ENCODE peak calls at places on chromosomes 6 and 20, in eight cellular contexts. One of them, this sample, is unnamed.

GRCh38 chr20:7094438-7094997 is 327.0 kb downstream of the BMP2 start:
- DNase-seq in GM12865: peak
- DNase-seq in fibroblast of pulmonary artery: peak
- DNase-seq in MM.1S: peak
- DNase-seq in colonic mucosa: peak
- DNase-seq in astrocyte of the spinal cord: peak
- DNase-seq in Caco-2: peak
- DNase-seq in tibial nerve: no peak
- DNase-seq in this sample: peak

GRCh38 chr6:6091608-6092002 is 84.9 kb upstream of the NRN1 start:
- DNase-seq in fibroblast of pulmonary artery: no peak
- DNase-seq in Caco-2: no peak
- DNase-seq in colonic mucosa: no peak
- DNase-seq in astrocyte of the spinal cord: no peak
- DNase-seq in tibial nerve: no peak
- DNase-seq in GM12865: peak
- DNase-seq in MM.1S: no peak
- DNase-seq in this sample: no peak

GRCh38 chr20:10219452-10219791 is 792 bp downstream of the SNAP25 start:
- DNase-seq in tibial nerve: peak
- DNase-seq in fibroblast of pulmonary artery: peak
- DNase-seq in GM12865: peak
- DNase-seq in colonic mucosa: peak
- DNase-seq in astrocyte of the spinal cord: peak
- DNase-seq in Caco-2: peak
- DNase-seq in MM.1S: peak
- DNase-seq in this sample: peak

GRCh38 chr20:50274570-50275430 is 84.2 kb downstream of the CEBPB start:
- DNase-seq in colonic mucosa: no peak
- DNase-seq in fibroblast of pulmonary artery: no peak
- DNase-seq in GM12865: no peak
- DNase-seq in astrocyte of the spinal cord: no peak
- DNase-seq in tibial nerve: peak
- DNase-seq in MM.1S: no peak
- DNase-seq in Caco-2: no peak
- DNase-seq in this sample: no peak

GRCh38 chr20:45366631-45367030 is 3.7 kb downstream of the SYS1 start:
- DNase-seq in astrocyte of the spinal cord: no peak
- DNase-seq in tibial nerve: no peak
- DNase-seq in fibroblast of pulmonary artery: no peak
- DNase-seq in MM.1S: no peak
- DNase-seq in Caco-2: no peak
- DNase-seq in GM12865: no peak
- DNase-seq in colonic mucosa: no peak
- DNase-seq in this sample: no peak

GRCh38 chr20:48720256-48721020 is 107.4 kb downstream of the PREX1 start:
- DNase-seq in astrocyte of the spinal cord: no peak
- DNase-seq in fibroblast of pulmonary artery: no peak
- DNase-seq in tibial nerve: no peak
- DNase-seq in Caco-2: no peak
- DNase-seq in GM12865: no peak
- DNase-seq in MM.1S: no peak
- DNase-seq in colonic mucosa: no peak
- DNase-seq in this sample: no peak

GRCh38 chr20:4886771-4887527 is 114.4 kb downstream of the SLC23A2 start:
- DNase-seq in MM.1S: no peak
- DNase-seq in astrocyte of the spinal cord: no peak
- DNase-seq in fibroblast of pulmonary artery: no peak
- DNase-seq in GM12865: no peak
- DNase-seq in colonic mucosa: no peak
- DNase-seq in tibial nerve: no peak
- DNase-seq in Caco-2: no peak
- DNase-seq in this sample: peak

GRCh38 chr6:81789303-81789702 is 36.8 kb upstream of the TENT5A start:
- DNase-seq in colonic mucosa: no peak
- DNase-seq in GM12865: no peak
- DNase-seq in MM.1S: no peak
- DNase-seq in tibial nerve: no peak
- DNase-seq in Caco-2: no peak
- DNase-seq in astrocyte of the spinal cord: no peak
- DNase-seq in fibroblast of pulmonary artery: no peak
- DNase-seq in this sample: no peak

GRCh38 chr6:56856036-56856580 is 98.8 kb upstream of the BEND6 start:
- DNase-seq in MM.1S: no peak
- DNase-seq in astrocyte of the spinal cord: no peak
- DNase-seq in colonic mucosa: no peak
- DNase-seq in GM12865: no peak
- DNase-seq in fibroblast of pulmonary artery: peak
- DNase-seq in tibial nerve: no peak
- DNase-seq in Caco-2: no peak
- DNase-seq in this sample: peak

GRCh38 chr6:117602151-117602898 is at the start of gene GOPC:
- DNase-seq in astrocyte of the spinal cord: peak
- DNase-seq in colonic mucosa: peak
- DNase-seq in Caco-2: peak
- DNase-seq in fibroblast of pulmonary artery: peak
- DNase-seq in MM.1S: peak
- DNase-seq in GM12865: peak
- DNase-seq in tibial nerve: peak
- DNase-seq in this sample: peak
- TF ChIP-seq CTCF in astrocyte of the spinal cord: peak
- TF ChIP-seq CTCF in colonic mucosa: no peak
- TF ChIP-seq CTCF in Caco-2: peak
- TF ChIP-seq CTCF in fibroblast of pulmonary artery: peak
- TF ChIP-seq CTCF in MM.1S: peak
- TF ChIP-seq CTCF in GM12865: peak
- TF ChIP-seq CTCF in tibial nerve: no peak
- TF ChIP-seq CTCF in this sample: no peak

GRCh38 chr6:20830576-20830975 is 296.3 kb downstream of the CDKAL1 start:
- DNase-seq in tibial nerve: no peak
- DNase-seq in GM12865: no peak
- DNase-seq in MM.1S: no peak
- DNase-seq in Caco-2: no peak
- DNase-seq in colonic mucosa: no peak
- DNase-seq in fibroblast of pulmonary artery: no peak
- DNase-seq in astrocyte of the spinal cord: peak
- DNase-seq in this sample: no peak

GRCh38 chr6:20826378-20826777 is 292.1 kb downstream of the CDKAL1 start:
- DNase-seq in astrocyte of the spinal cord: peak
- DNase-seq in tibial nerve: no peak
- DNase-seq in fibroblast of pulmonary artery: peak
- DNase-seq in GM12865: no peak
- DNase-seq in Caco-2: no peak
- DNase-seq in colonic mucosa: no peak
- DNase-seq in MM.1S: no peak
- DNase-seq in this sample: peak

DNA sequence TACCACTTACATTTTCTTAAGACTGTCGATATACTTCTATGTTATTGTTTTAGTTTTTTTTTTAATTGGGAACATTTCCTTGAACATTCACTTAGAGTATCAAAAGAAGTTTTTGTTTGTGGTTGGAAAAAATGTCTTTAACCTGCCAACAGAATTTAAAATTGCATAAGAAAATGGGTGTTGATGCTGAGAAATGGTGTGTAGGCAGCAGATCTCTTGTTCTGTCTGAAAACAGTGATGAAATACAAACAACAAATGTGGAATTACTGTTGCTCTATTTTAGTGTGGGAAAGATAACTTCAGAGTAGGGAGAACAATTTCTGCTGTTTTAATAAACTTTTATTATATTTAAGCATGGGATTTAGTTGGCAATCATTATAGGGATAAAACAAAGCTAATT is 293.5 kb downstream of the CDKAL1 start:
- DNase-seq in GM12865: no peak
- DNase-seq in colonic mucosa: no peak
- DNase-seq in tibial nerve: no peak
- DNase-seq in MM.1S: no peak
- DNase-seq in fibroblast of pulmonary artery: peak
- DNase-seq in astrocyte of the spinal cord: peak
- DNase-seq in Caco-2: no peak
- DNase-seq in this sample: peak
- H3K4me3 ChIP-seq in GM12865: no peak
- H3K4me3 ChIP-seq in colonic mucosa: no peak
- H3K4me3 ChIP-seq in tibial nerve: no peak
- H3K4me3 ChIP-seq in MM.1S: no peak
- H3K4me3 ChIP-seq in fibroblast of pulmonary artery: no peak
- H3K4me3 ChIP-seq in astrocyte of the spinal cord: no peak
- H3K4me3 ChIP-seq in Caco-2: no peak
- H3K4me3 ChIP-seq in this sample: no peak

GRCh38 chr20:62449951-62450815 is 22.8 kb upstream of the RBBP8NL start:
- DNase-seq in Caco-2: no peak
- DNase-seq in astrocyte of the spinal cord: no peak
- DNase-seq in MM.1S: no peak
- DNase-seq in tibial nerve: no peak
- DNase-seq in colonic mucosa: peak
- DNase-seq in fibroblast of pulmonary artery: no peak
- DNase-seq in GM12865: no peak
- DNase-seq in this sample: no peak
- TF ChIP-seq CTCF in Caco-2: no peak
- TF ChIP-seq CTCF in astrocyte of the spinal cord: peak
- TF ChIP-seq CTCF in MM.1S: peak
- TF ChIP-seq CTCF in tibial nerve: no peak
- TF ChIP-seq CTCF in colonic mucosa: peak
- TF ChIP-seq CTCF in fibroblast of pulmonary artery: no peak
- TF ChIP-seq CTCF in GM12865: no peak
- TF ChIP-seq CTCF in this sample: peak

GRCh38 chr6:32190054-32190945 is at the start of gene PBX2:
- DNase-seq in MM.1S: peak
- DNase-seq in tibial nerve: peak
- DNase-seq in fibroblast of pulmonary artery: peak
- DNase-seq in astrocyte of the spinal cord: peak
- DNase-seq in Caco-2: peak
- DNase-seq in GM12865: peak
- DNase-seq in colonic mucosa: peak
- DNase-seq in this sample: peak

GRCh38 chr6:32190946-32191677 is 1.1 kb upstream of the PBX2 start:
- DNase-seq in astrocyte of the spinal cord: no peak
- DNase-seq in MM.1S: no peak
- DNase-seq in fibroblast of pulmonary artery: no peak
- DNase-seq in Caco-2: no peak
- DNase-seq in colonic mucosa: no peak
- DNase-seq in GM12865: peak
- DNase-seq in tibial nerve: no peak
- DNase-seq in this sample: no peak

GRCh38 chr6:32194388-32194787 is 1.9 kb upstream of the GPSM3 start:
- DNase-seq in tibial nerve: no peak
- DNase-seq in MM.1S: no peak
- DNase-seq in colonic mucosa: no peak
- DNase-seq in Caco-2: no peak
- DNase-seq in GM12865: no peak
- DNase-seq in fibroblast of pulmonary artery: no peak
- DNase-seq in astrocyte of the spinal cord: no peak
- DNase-seq in this sample: no peak

GRCh38 chr6:32191696-32192607 is 491 bp downstream of the GPSM3 start:
- DNase-seq in tibial nerve: no peak
- DNase-seq in MM.1S: no peak
- DNase-seq in fibroblast of pulmonary artery: no peak
- DNase-seq in GM12865: peak
- DNase-seq in Caco-2: no peak
- DNase-seq in colonic mucosa: no peak
- DNase-seq in astrocyte of the spinal cord: no peak
- DNase-seq in this sample: no peak

GRCh38 chr6:32192608-32193039 is at the start of gene GPSM3:
- DNase-seq in GM12865: peak
- DNase-seq in Caco-2: no peak
- DNase-seq in fibroblast of pulmonary artery: peak
- DNase-seq in MM.1S: peak
- DNase-seq in astrocyte of the spinal cord: no peak
- DNase-seq in colonic mucosa: peak
- DNase-seq in tibial nerve: no peak
- DNase-seq in this sample: no peak
- H3K4me3 ChIP-seq in GM12865: peak
- H3K4me3 ChIP-seq in Caco-2: no peak
- H3K4me3 ChIP-seq in fibroblast of pulmonary artery: peak
- H3K4me3 ChIP-seq in MM.1S: peak
- H3K4me3 ChIP-seq in astrocyte of the spinal cord: no peak
- H3K4me3 ChIP-seq in colonic mucosa: peak
- H3K4me3 ChIP-seq in tibial nerve: peak
- H3K4me3 ChIP-seq in this sample: no peak

GRCh38 chr20:23021541-23021940 is 13.6 kb upstream of the SSTR4 start:
- DNase-seq in MM.1S: no peak
- DNase-seq in colonic mucosa: no peak
- DNase-seq in GM12865: no peak
- DNase-seq in astrocyte of the spinal cord: no peak
- DNase-seq in fibroblast of pulmonary artery: no peak
- DNase-seq in Caco-2: no peak
- DNase-seq in tibial nerve: no peak
- DNase-seq in this sample: no peak
- TF ChIP-seq CTCF in MM.1S: no peak
- TF ChIP-seq CTCF in colonic mucosa: no peak
- TF ChIP-seq CTCF in GM12865: no peak
- TF ChIP-seq CTCF in astrocyte of the spinal cord: no peak
- TF ChIP-seq CTCF in fibroblast of pulmonary artery: no peak
- TF ChIP-seq CTCF in Caco-2: no peak
- TF ChIP-seq CTCF in tibial nerve: no peak
- TF ChIP-seq CTCF in this sample: no peak

DNA sequence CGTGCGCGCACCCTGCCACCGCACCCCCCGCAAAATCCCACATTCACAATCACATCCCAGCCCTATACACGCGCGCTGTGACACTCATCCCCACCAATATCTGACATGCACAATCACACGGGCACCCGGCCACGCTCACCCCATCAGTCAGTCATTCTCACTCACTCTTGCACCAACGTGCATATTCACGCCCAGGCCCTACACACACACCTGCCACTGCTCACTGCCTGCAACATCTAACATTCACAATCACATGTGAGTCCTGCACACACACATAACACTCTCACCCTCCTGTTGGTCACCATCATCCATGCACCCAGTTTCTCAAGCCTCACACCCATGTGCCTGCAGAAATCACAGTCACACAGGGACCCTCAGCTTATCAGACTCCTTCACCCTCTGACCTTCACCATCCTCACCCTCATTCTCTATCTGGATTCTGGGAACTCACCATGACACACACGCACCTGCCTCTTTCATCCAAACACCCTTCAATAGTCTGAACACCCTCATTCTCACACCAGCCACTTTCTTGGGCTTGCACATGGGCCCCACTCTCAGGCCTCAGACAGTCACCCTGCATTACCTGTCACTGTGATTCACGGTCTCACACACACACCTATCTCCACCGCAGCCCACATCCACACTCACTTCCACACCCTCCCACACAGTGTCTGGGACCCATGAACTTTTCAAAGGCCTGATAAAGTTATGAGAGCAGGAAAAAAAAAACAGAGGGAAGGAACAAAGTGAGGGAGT is 748 bp upstream of the ATP9A start:
- DNase-seq in MM.1S: no peak
- DNase-seq in Caco-2: no peak
- DNase-seq in tibial nerve: no peak
- DNase-seq in colonic mucosa: no peak
- DNase-seq in GM12865: no peak
- DNase-seq in fibroblast of pulmonary artery: peak
- DNase-seq in astrocyte of the spinal cord: no peak
- DNase-seq in this sample: no peak
- H3K4me3 ChIP-seq in MM.1S: no peak
- H3K4me3 ChIP-seq in Caco-2: peak
- H3K4me3 ChIP-seq in tibial nerve: no peak
- H3K4me3 ChIP-seq in colonic mucosa: no peak
- H3K4me3 ChIP-seq in GM12865: no peak
- H3K4me3 ChIP-seq in fibroblast of pulmonary artery: no peak
- H3K4me3 ChIP-seq in astrocyte of the spinal cord: peak
- H3K4me3 ChIP-seq in this sample: peak

GRCh38 chr6:85422996-85423395 is 26.9 kb upstream of the NT5E start:
- DNase-seq in astrocyte of the spinal cord: no peak
- DNase-seq in tibial nerve: no peak
- DNase-seq in colonic mucosa: no peak
- DNase-seq in fibroblast of pulmonary artery: no peak
- DNase-seq in GM12865: no peak
- DNase-seq in MM.1S: no peak
- DNase-seq in Caco-2: no peak
- DNase-seq in this sample: no peak
- TF ChIP-seq CTCF in astrocyte of the spinal cord: no peak
- TF ChIP-seq CTCF in tibial nerve: no peak
- TF ChIP-seq CTCF in colonic mucosa: no peak
- TF ChIP-seq CTCF in fibroblast of pulmonary artery: no peak
- TF ChIP-seq CTCF in GM12865: no peak
- TF ChIP-seq CTCF in MM.1S: no peak
- TF ChIP-seq CTCF in Caco-2: no peak
- TF ChIP-seq CTCF in this sample: no peak

This sample was measured in fibroblast of the aortic adventitia.